ENCODE peak calls at places on chromosomes 16 and 17, in six cellular contexts. One of them, this sample, is unnamed.

GRCh38 chr17:4796550-4796915 is 569 bp downstream of the PSMB6 start:
- DNase-seq in anterior cingulate cortex: no peak
- DNase-seq in retina: no peak
- DNase-seq in NCI-H774: no peak
- DNase-seq in left ventricle myocardium inferior: no peak
- DNase-seq in EL: peak
- DNase-seq in this sample: no peak

GRCh38 chr16:2821483-2822157 is 4.6 kb downstream of the PRSS21 start:
- DNase-seq in anterior cingulate cortex: no peak
- DNase-seq in EL: no peak
- DNase-seq in left ventricle myocardium inferior: no peak
- DNase-seq in NCI-H774: no peak
- DNase-seq in retina: no peak
- DNase-seq in this sample: no peak

GRCh38 chr17:56593073-56593740 is at the start of gene NOG:
- DNase-seq in left ventricle myocardium inferior: peak
- DNase-seq in anterior cingulate cortex: peak
- DNase-seq in EL: peak
- DNase-seq in retina: no peak
- DNase-seq in NCI-H774: peak
- DNase-seq in this sample: peak

GRCh38 chr17:65553646-65554567 is 7.5 kb downstream of the AXIN2 start:
- DNase-seq in left ventricle myocardium inferior: no peak
- DNase-seq in NCI-H774: no peak
- DNase-seq in anterior cingulate cortex: no peak
- DNase-seq in EL: no peak
- DNase-seq in retina: no peak
- DNase-seq in this sample: no peak

GRCh38 chr17:47821424-47822379 is at the start of gene OSBPL7:
- DNase-seq in anterior cingulate cortex: peak
- DNase-seq in EL: peak
- DNase-seq in NCI-H774: peak
- DNase-seq in retina: peak
- DNase-seq in left ventricle myocardium inferior: peak
- DNase-seq in this sample: peak

GRCh38 chr16:71383054-71383773 is 24.7 kb downstream of the CALB2 start:
- DNase-seq in EL: no peak
- DNase-seq in anterior cingulate cortex: no peak
- DNase-seq in retina: peak
- DNase-seq in NCI-H774: no peak
- DNase-seq in left ventricle myocardium inferior: no peak
- DNase-seq in this sample: no peak

GRCh38 chr17:49223517-49224197 is 6.9 kb downstream of the PHOSPHO1 start:
- DNase-seq in NCI-H774: no peak
- DNase-seq in anterior cingulate cortex: no peak
- DNase-seq in EL: peak
- DNase-seq in left ventricle myocardium inferior: peak
- DNase-seq in retina: peak
- DNase-seq in this sample: peak

GRCh38 chr16:84754353-84754856 is 54.6 kb downstream of the USP10 start:
- DNase-seq in anterior cingulate cortex: peak
- DNase-seq in retina: peak
- DNase-seq in EL: peak
- DNase-seq in NCI-H774: peak
- DNase-seq in left ventricle myocardium inferior: no peak
- DNase-seq in this sample: no peak

GRCh38 chr17:49887086-49887743 is 39.3 kb upstream of the TAC4 start:
- DNase-seq in retina: no peak
- DNase-seq in left ventricle myocardium inferior: no peak
- DNase-seq in anterior cingulate cortex: no peak
- DNase-seq in EL: peak
- DNase-seq in NCI-H774: no peak
- DNase-seq in this sample: peak

GRCh38 chr16:10180771-10181163 is 1.5 kb downstream of the GRIN2A start:
- DNase-seq in anterior cingulate cortex: no peak
- DNase-seq in EL: peak
- DNase-seq in left ventricle myocardium inferior: no peak
- DNase-seq in retina: peak
- DNase-seq in NCI-H774: no peak
- DNase-seq in this sample: no peak

GRCh38 chr16:55039042-55039441 is 108.4 kb downstream of the IRX5 start:
- DNase-seq in NCI-H774: no peak
- DNase-seq in left ventricle myocardium inferior: no peak
- DNase-seq in anterior cingulate cortex: no peak
- DNase-seq in EL: no peak
- DNase-seq in retina: peak
- DNase-seq in this sample: peak

GRCh38 chr16:12260647-12261262 is 284.2 kb downstream of the SNX29 start:
- DNase-seq in NCI-H774: peak
- DNase-seq in left ventricle myocardium inferior: no peak
- DNase-seq in retina: peak
- DNase-seq in EL: no peak
- DNase-seq in anterior cingulate cortex: no peak
- DNase-seq in this sample: no peak

This sample was measured in lower leg skin.